ENCODE peak calls at places on chromosome 4, in seven cellular contexts. Q, Y, R, D, X, B and A are unnamed samples.

GRCh38 chr4:42050850-42051249 is 60.5 kb downstream of the SLC30A9 start:
- DNase-seq in Y (peak), D (no peak), Q (no peak), B (no peak), R (no peak), X (no peak), A (no peak)

GRCh38 chr4:22483551-22483981 is 32.3 kb downstream of the ADGRA3 start:
- DNase-seq in Q (no peak), R (no peak), Y (peak), X (no peak), D (no peak), B (peak), A (no peak)

GRCh38 chr4:2817701-2818350 is 24.9 kb downstream of the SH3BP2 start:
- DNase-seq in B (no peak), D (peak), Y (no peak), R (peak), Q (peak), X (no peak), A (peak)

GRCh38 chr4:140242357-140243284 is 88.6 kb upstream of the MAML3 start:
- DNase-seq in Q (no peak), X (no peak), R (no peak), D (no peak), B (peak), Y (no peak), A (no peak)

GRCh38 chr4:169144061-169144600 is 126.6 kb downstream of the SH3RF1 start:
- DNase-seq in D (no peak), R (no peak), Y (no peak), X (no peak), Q (no peak), B (no peak), A (no peak)

GRCh38 chr4:37528161-37528560 is 158.0 kb downstream of the RELL1 start:
- DNase-seq in Q (peak), R (no peak), B (peak), X (no peak), D (no peak), Y (no peak), A (no peak)

GRCh38 chr4:185134176-185134869 is 8.7 kb upstream of the SLC25A4 start:
- DNase-seq in X (no peak), Q (no peak), Y (peak), B (peak), R (no peak), D (no peak), A (peak)

GRCh38 chr4:66045913-66046312 is 375.6 kb upstream of the EPHA5 start:
- DNase-seq in R (no peak), Y (no peak), X (no peak), Q (no peak), B (no peak), D (no peak), A (no peak)

GRCh38 chr4:24042094-24042493 is 152.2 kb upstream of the PPARGC1A start:
- DNase-seq in B (no peak), D (no peak), X (no peak), R (no peak), Q (no peak), Y (peak), A (no peak)

GRCh38 chr4:120692964-120693363 is 229.6 kb downstream of the PRDM5 start:
- DNase-seq in Q (no peak), R (no peak), D (no peak), X (no peak), Y (peak), B (no peak), A (peak)

GRCh38 chr4:66357316-66357715 is 687.0 kb upstream of the EPHA5 start:
- DNase-seq in R (no peak), Q (no peak), X (no peak), D (no peak), B (no peak), Y (peak), A (no peak)

GRCh38 chr4:173507471-173508385 is 22.3 kb downstream of the HAND2 start:
- DNase-seq in X (peak), R (no peak), B (no peak), Y (no peak), D (peak), Q (no peak), A (no peak)

GRCh38 chr4:27123050-27123768 is 262.6 kb downstream of the STIM2 start:
- DNase-seq in B (no peak), D (peak), Q (no peak), Y (no peak), X (no peak), R (peak), A (no peak)

DNA sequence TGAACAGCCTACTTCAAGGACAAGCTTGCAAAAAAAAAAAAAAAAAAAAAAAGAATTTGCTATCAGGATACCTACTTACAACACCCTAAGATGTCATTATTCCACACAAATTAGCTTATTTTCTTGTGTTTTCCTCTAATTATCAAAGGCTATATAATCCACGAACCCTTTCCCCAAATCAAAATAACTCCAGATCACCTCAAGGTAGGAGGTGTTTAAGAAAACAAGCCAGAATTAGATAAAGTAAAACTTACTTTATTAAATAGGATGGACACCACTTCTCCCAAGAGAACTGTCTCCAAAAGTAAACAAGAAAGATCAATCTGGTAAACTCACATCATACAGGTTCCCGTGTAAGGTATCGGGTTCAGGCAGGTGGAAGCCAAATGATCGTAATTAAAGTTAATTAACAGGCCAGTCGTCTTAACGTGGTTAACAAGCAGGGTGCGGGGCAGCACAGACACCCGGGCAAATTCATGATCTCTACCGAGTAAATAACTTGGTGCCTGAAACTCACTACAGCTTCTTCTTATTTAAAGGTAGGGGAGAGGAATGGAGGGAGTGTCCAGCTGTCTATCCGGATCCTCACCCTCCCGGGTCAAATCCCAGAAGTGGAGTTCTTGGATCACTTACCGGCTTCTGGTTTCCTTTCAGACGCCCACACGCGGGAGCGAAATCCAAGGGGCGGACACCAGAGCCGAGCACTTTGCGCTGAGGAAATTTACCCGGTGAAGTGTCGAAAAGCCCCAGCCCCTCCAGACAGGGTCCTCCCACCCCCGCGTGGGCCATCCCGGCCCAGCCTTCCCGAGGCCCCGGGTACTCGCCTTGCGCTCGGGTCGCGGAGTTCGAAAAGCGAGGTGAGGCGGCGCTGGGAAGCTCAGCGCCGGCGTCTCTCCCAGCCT is 708 bp downstream of the ARAP2 start:
- DNase-seq in D (peak), Q (peak), R (peak), Y (peak), B (no peak), X (no peak), A (no peak)
- TF ChIP-seq POLR2A in D (no peak), Q (no peak), R (no peak), Y (no peak), B (no peak), X (no peak), A (no peak)

DNA sequence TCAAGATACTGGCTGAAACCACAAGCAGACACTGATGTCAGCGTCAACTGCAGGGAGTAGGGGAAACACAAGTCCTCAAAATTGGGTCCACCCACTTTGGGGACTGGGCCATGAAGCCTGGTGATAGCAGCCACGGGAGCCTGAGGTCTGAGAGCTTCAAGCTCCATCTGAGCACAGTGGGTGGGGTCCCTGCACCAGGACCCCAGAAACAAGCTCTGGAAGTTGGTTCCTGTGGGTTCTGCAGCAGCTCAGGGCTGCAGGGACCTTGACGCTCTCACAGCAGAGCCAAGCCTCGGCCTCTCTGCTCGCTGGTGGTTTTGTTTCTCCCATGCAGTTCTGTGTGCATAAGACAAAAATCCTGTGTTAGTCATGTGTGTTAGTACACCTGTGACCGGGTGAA is 54.5 kb downstream of the CPLX1 start:
- DNase-seq in X (no peak), Y (no peak), D (no peak), R (no peak), B (no peak), Q (no peak), A (no peak)
- TF ChIP-seq POLR2A in X (no peak), Y (no peak), D (no peak), R (no peak), B (no peak), Q (no peak), A (no peak)

DNA sequence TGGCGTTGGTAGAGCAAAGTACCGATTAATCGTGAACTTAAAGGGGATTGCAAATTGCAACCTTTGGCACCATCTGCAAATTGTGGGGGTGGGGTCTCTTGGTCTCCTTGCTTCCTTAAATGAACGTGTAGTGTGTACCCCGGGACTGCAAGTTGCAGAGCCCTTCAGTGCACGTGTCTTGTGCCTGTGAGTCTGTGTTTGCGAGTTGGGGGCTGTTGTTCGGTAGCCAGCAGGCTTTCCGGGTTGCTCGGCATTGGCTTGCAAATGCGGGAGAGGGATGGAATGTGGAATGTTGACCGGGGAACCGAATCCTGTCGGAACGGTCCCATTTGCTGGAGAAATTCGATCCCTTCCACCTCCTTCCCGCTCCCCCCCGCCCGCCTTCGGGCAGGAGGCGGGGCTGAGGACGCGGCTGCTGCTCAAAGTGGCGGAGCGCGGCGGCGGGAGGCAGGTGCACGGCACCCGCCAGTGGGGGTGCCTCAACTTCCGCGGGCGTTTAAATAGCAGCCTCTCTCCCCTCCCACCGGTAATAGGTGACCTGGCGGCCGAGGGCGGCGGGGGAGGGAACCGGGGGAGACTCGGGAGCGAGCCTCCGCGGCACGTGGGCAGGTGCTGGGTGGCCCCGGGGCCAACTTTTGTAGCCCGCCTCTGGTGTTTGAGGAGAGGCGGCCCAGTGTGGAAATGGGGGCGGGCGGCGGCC is 1.5 kb downstream of the JADE1 start:
- DNase-seq in D (peak), B (peak), R (peak), Y (peak), Q (peak), X (peak), A (peak)
- TF ChIP-seq POLR2A in D (peak), B (peak), R (peak), Y (peak), Q (peak), X (no peak), A (peak)

GRCh38 chr4:10093273-10093621 is 23.4 kb downstream of the WDR1 start:
- DNase-seq in D (no peak), Y (no peak), B (no peak), X (no peak), Q (peak), R (no peak), A (no peak)
- TF ChIP-seq POLR2A in D (no peak), Y (no peak), B (no peak), X (no peak), Q (no peak), R (no peak), A (no peak)

DNA sequence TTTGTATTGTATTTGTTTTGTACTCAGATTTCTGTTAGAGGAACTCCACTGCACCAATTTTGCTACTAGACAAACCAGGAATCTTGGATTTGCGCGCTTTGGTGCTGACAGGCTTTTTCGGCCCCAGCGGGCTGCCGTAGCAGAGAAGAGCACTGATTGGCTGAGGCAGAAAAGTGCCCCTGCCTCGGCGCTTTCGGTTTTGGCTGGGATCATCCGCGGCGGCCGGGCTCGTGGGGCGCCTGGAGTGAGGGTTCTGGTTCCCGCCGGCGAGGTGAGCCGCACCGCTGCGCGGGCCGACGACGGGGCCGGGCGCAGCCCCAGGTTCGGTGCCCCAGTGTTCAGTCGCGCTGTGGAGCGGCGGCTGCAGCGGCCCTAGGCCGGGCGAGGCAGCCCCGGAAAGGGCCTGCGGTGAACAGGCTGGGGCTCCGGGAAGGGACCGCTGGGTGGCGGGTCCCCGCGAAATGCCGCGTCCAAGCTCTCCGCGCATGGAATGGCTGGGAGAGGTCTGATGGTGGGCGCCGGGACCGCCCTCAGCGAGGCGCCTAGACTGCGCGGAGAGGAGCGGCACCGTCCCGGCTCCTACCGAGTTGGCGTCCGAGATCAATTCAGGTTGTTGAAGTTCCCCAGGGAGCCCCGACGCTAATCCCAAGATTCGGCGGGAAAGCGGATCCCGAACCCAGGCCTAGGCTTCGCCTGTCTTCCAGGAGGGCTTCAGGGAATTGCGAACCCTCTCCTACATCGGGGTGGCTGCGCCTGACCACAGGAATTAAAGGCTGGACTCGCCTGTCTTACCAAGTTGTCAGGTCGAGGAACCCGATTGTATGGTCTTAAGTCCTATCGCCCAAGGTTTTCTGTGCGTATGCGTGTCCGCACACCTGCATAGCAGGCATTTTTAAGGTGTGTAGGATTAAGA is at the start of gene LSM6:
- DNase-seq in Y (peak), D (peak), Q (peak), X (peak), B (peak), R (peak), A (peak)
- TF ChIP-seq POLR2A in Y (no peak), D (peak), Q (peak), X (no peak), B (peak), R (peak), A (peak)

GRCh38 chr4:85477538-85477937 is 2.6 kb downstream of the ARHGAP24 start:
- DNase-seq in Y (no peak), B (no peak), X (no peak), D (no peak), Q (no peak), R (no peak), A (no peak)

GRCh38 chr4:85478576-85478975 is 3.6 kb downstream of the ARHGAP24 start:
- DNase-seq in Q (no peak), X (no peak), D (no peak), B (no peak), Y (no peak), R (no peak), A (no peak)

GRCh38 chr4:85474356-85474755 is 594 bp upstream of the ARHGAP24 start:
- DNase-seq in X (no peak), D (no peak), Q (no peak), R (no peak), Y (no peak), B (no peak), A (no peak)

GRCh38 chr4:85475631-85476233 is 782 bp downstream of the ARHGAP24 start:
- DNase-seq in Q (no peak), B (peak), X (no peak), D (peak), R (no peak), Y (no peak), A (no peak)

GRCh38 chr4:85474818-85475630 is at the start of gene ARHGAP24:
- DNase-seq in X (peak), Y (peak), R (peak), Q (peak), D (peak), B (peak), A (peak)
- TF ChIP-seq POLR2A in X (no peak), Y (no peak), R (no peak), Q (no peak), D (no peak), B (no peak), A (no peak)